ENCODE peak calls at places on chromosomes 13 and 19, in five cellular contexts. One of them, this sample, is unnamed.

GRCh38 chr19:41527079-41527478 is 48.9 kb upstream of the CEACAM21 start:
- DNase-seq in left kidney: no peak
- DNase-seq in stimulated activated effector memory CD8-positive, alpha-beta T cell treated with anti-CD3 and anti-CD28 coated beads, Interleukin-12 subunit alpha, Interleukin-12 subunit beta, amount 100 ng/mL, for 72 hours: no peak
- DNase-seq in ovary: no peak
- DNase-seq in mesenteric fat pad: no peak
- DNase-seq in this sample: no peak

GRCh38 chr19:52535831-52536800 is 8.6 kb downstream of the ZNF808 start:
- DNase-seq in left kidney: peak
- DNase-seq in stimulated activated effector memory CD8-positive, alpha-beta T cell treated with anti-CD3 and anti-CD28 coated beads, Interleukin-12 subunit alpha, Interleukin-12 subunit beta, amount 100 ng/mL, for 72 hours: peak
- DNase-seq in ovary: peak
- DNase-seq in mesenteric fat pad: peak
- DNase-seq in this sample: peak

GRCh38 chr13:99312493-99312883 is 5.3 kb upstream of the GPR183 start:
- DNase-seq in left kidney: no peak
- DNase-seq in stimulated activated effector memory CD8-positive, alpha-beta T cell treated with anti-CD3 and anti-CD28 coated beads, Interleukin-12 subunit alpha, Interleukin-12 subunit beta, amount 100 ng/mL, for 72 hours: no peak
- DNase-seq in ovary: peak
- DNase-seq in mesenteric fat pad: no peak
- DNase-seq in this sample: peak

GRCh38 chr19:16441661-16442071 is 30.1 kb downstream of the EPS15L1 start:
- DNase-seq in left kidney: peak
- DNase-seq in stimulated activated effector memory CD8-positive, alpha-beta T cell treated with anti-CD3 and anti-CD28 coated beads, Interleukin-12 subunit alpha, Interleukin-12 subunit beta, amount 100 ng/mL, for 72 hours: no peak
- DNase-seq in ovary: no peak
- DNase-seq in mesenteric fat pad: no peak
- DNase-seq in this sample: no peak

GRCh38 chr19:49881672-49882394 is 4.3 kb downstream of the TBC1D17 start:
- DNase-seq in left kidney: no peak
- DNase-seq in stimulated activated effector memory CD8-positive, alpha-beta T cell treated with anti-CD3 and anti-CD28 coated beads, Interleukin-12 subunit alpha, Interleukin-12 subunit beta, amount 100 ng/mL, for 72 hours: no peak
- DNase-seq in ovary: peak
- DNase-seq in mesenteric fat pad: no peak
- DNase-seq in this sample: no peak

GRCh38 chr19:3471954-3472655 is 8.2 kb downstream of the SMIM24 start:
- DNase-seq in left kidney: no peak
- DNase-seq in stimulated activated effector memory CD8-positive, alpha-beta T cell treated with anti-CD3 and anti-CD28 coated beads, Interleukin-12 subunit alpha, Interleukin-12 subunit beta, amount 100 ng/mL, for 72 hours: peak
- DNase-seq in ovary: peak
- DNase-seq in mesenteric fat pad: no peak
- DNase-seq in this sample: peak

GRCh38 chr19:46926201-46927071 is 65.6 kb downstream of the ARHGAP35 start:
- DNase-seq in left kidney: no peak
- DNase-seq in stimulated activated effector memory CD8-positive, alpha-beta T cell treated with anti-CD3 and anti-CD28 coated beads, Interleukin-12 subunit alpha, Interleukin-12 subunit beta, amount 100 ng/mL, for 72 hours: no peak
- DNase-seq in ovary: no peak
- DNase-seq in mesenteric fat pad: no peak
- DNase-seq in this sample: no peak

GRCh38 chr13:113411216-113412023 is 41.9 kb downstream of the ADPRHL1 start:
- DNase-seq in left kidney: no peak
- DNase-seq in stimulated activated effector memory CD8-positive, alpha-beta T cell treated with anti-CD3 and anti-CD28 coated beads, Interleukin-12 subunit alpha, Interleukin-12 subunit beta, amount 100 ng/mL, for 72 hours: no peak
- DNase-seq in ovary: no peak
- DNase-seq in mesenteric fat pad: no peak
- DNase-seq in this sample: peak

GRCh38 chr19:56692496-56692895 is 20.9 kb upstream of the ZNF835 start:
- DNase-seq in left kidney: peak
- DNase-seq in stimulated activated effector memory CD8-positive, alpha-beta T cell treated with anti-CD3 and anti-CD28 coated beads, Interleukin-12 subunit alpha, Interleukin-12 subunit beta, amount 100 ng/mL, for 72 hours: no peak
- DNase-seq in ovary: peak
- DNase-seq in mesenteric fat pad: no peak
- DNase-seq in this sample: no peak

GRCh38 chr19:10270180-10270615 is 722 bp upstream of the ICAM1 start:
- DNase-seq in left kidney: peak
- DNase-seq in stimulated activated effector memory CD8-positive, alpha-beta T cell treated with anti-CD3 and anti-CD28 coated beads, Interleukin-12 subunit alpha, Interleukin-12 subunit beta, amount 100 ng/mL, for 72 hours: peak
- DNase-seq in ovary: peak
- DNase-seq in mesenteric fat pad: peak
- DNase-seq in this sample: no peak

GRCh38 chr19:34171539-34171876 is 796 bp upstream of the LSM14A start:
- DNase-seq in left kidney: no peak
- DNase-seq in stimulated activated effector memory CD8-positive, alpha-beta T cell treated with anti-CD3 and anti-CD28 coated beads, Interleukin-12 subunit alpha, Interleukin-12 subunit beta, amount 100 ng/mL, for 72 hours: no peak
- DNase-seq in ovary: no peak
- DNase-seq in mesenteric fat pad: no peak
- DNase-seq in this sample: no peak

GRCh38 chr19:49590971-49591730 is at the start of gene PRR12:
- DNase-seq in left kidney: peak
- DNase-seq in stimulated activated effector memory CD8-positive, alpha-beta T cell treated with anti-CD3 and anti-CD28 coated beads, Interleukin-12 subunit alpha, Interleukin-12 subunit beta, amount 100 ng/mL, for 72 hours: peak
- DNase-seq in ovary: peak
- DNase-seq in mesenteric fat pad: no peak
- DNase-seq in this sample: no peak